ENCODE peak calls at places on chromosome 4, in seven cellular contexts. W, E, Y, O, X, N and M are unnamed samples. For H3K4me1, the result is how much of the 10 kb centered on the place peaks cover.

GRCh38 chr4:1713003-1713397 is 881 bp upstream of the SLBP start:
- DNase-seq in W (no peak), E (no peak), Y (no peak), O (no peak), X (no peak), N (no peak), M (no peak)

GRCh38 chr4:105145059-105145912 is 1.4 kb upstream of the TET2 start:
- DNase-seq in W (no peak), E (no peak), Y (no peak), O (peak), X (no peak), N (no peak), M (peak)

GRCh38 chr4:103645991-103646390 is 73.8 kb downstream of the TACR3 start:
- DNase-seq in W (no peak), E (no peak), Y (no peak), O (no peak), X (no peak), N (no peak), M (no peak)

GRCh38 chr4:147546341-147546740 is 65.4 kb downstream of the EDNRA start:
- DNase-seq in W (no peak), E (no peak), Y (no peak), O (no peak), X (peak), N (no peak), M (no peak)

GRCh38 chr4:13887010-13887409 is 259.5 kb upstream of the BOD1L1 start:
- DNase-seq in W (no peak), E (no peak), Y (no peak), O (no peak), X (no peak), N (no peak), M (no peak)

GRCh38 chr4:109560687-109561452 is 824 bp downstream of the MCUB start:
- DNase-seq in W (no peak), E (peak), Y (no peak), O (peak), X (peak), N (peak), M (peak)

GRCh38 chr4:26220704-26221103 is 100.1 kb upstream of the RBPJ start:
- DNase-seq in W (no peak), E (no peak), Y (no peak), O (no peak), X (peak), N (no peak), M (no peak)

GRCh38 chr4:149630079-149630478 is 185.6 kb downstream of the IQCM start:
- DNase-seq in W (no peak), E (no peak), Y (no peak), O (no peak), X (no peak), N (no peak), M (no peak)

GRCh38 chr4:56804551-56804950 is 16.9 kb downstream of the SPINK2 start:
- DNase-seq in W (no peak), E (no peak), Y (no peak), O (no peak), X (no peak), N (no peak), M (no peak)

GRCh38 chr4:1469596-1470392 is 63.6 kb upstream of the NKX1-1 start:
- DNase-seq in W (peak), E (no peak), Y (no peak), O (no peak), X (peak), N (peak), M (no peak)

GRCh38 chr4:181877329-181877848 is 365.8 kb upstream of the TENM3 start:
- DNase-seq in W (no peak), E (no peak), Y (no peak), O (no peak), X (no peak), N (no peak), M (no peak)

GRCh38 chr4:174505892-174506291 is 16.4 kb downstream of the HPGD start:
- DNase-seq in W (no peak), E (no peak), Y (no peak), O (no peak), X (no peak), N (no peak), M (no peak)

GRCh38 chr4:85738721-85739120 is 263.8 kb downstream of the ARHGAP24 start:
- DNase-seq in W (no peak), E (no peak), Y (no peak), O (no peak), X (no peak), N (no peak), M (no peak)

GRCh38 chr4:85740431-85740861 is 265.5 kb downstream of the ARHGAP24 start:
- DNase-seq in W (no peak), E (no peak), Y (no peak), O (no peak), X (peak), N (no peak), M (no peak)

GRCh38 chr4:85736576-85736975 is 261.6 kb downstream of the ARHGAP24 start:
- DNase-seq in W (no peak), E (no peak), Y (no peak), O (no peak), X (no peak), N (no peak), M (no peak)

GRCh38 chr4:85734446-85734845 is 259.5 kb downstream of the ARHGAP24 start:
- DNase-seq in W (no peak), E (no peak), Y (no peak), O (no peak), X (peak), N (no peak), M (peak)

DNA sequence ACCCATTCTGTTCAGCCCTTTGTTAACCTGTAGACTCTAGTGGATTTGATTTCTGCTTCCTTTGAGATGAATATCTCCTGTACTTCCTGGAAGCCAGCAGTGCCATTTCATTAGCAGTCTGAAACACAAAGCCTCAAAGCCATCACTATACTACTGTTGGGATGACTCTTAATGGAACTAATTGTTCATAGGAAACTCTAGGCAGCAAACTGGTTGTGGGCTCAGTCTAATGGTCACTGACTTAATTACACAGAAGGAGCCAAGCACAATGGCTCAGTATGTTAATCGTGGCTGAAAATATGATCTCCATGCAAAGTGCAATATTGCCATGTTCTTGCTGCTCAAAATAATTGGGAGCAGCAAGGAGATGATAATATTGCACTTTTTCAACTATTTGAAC is 262.3 kb downstream of the ARHGAP24 start:
- DNase-seq in W (no peak), E (no peak), Y (no peak), O (no peak), X (no peak), N (no peak), M (no peak)
- H3K4me1 ChIP-seq in W (under half), E (under half), Y (under half), O (under half), X (under half), N (under half), M (under half)

DNA sequence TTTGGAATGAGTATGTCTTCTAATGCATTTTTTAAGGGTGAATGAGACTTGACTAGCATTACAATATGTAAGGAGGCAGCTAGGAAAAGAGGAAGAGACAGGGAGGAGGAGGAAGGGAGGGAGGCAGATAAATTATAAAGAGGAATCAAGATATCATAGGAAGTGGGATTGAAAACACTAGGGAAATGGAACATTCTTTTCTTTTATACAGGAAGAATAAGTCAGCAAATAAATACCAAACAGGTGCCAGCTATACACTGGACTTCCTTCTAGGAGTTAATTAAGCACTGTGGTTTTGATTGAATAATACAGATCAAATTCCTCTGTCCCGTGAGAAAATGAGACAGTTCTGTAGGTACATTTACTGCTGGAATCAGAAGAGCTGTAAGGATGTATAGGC is 78.6 kb downstream of the PACRGL start:
- DNase-seq in W (no peak), E (no peak), Y (no peak), O (no peak), X (no peak), N (no peak), M (no peak)
- H3K4me3 ChIP-seq in W (no peak), E (no peak), Y (no peak), O (no peak), X (no peak), N (no peak), M (no peak)

DNA sequence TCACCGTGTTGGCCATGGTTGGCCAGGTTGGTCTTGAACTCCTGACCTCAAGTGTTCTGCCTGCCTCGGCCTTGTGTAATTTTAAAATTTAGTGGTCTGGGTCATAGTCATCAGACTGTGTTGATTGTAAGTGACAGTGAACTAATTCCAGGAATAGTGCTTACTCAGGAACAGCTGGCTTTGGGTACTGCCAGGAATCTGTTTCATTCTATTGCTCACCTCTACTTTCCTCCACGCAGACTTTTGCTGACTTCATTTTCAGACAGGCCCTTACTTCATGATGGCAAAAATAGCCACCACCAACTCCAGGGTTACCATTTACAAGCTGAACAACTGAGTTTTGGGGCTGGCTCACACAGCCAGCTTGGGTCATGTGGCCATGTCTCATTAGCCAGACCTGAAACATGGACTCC is 54.6 kb downstream of the FNIP2 start:
- DNase-seq in W (no peak), E (no peak), Y (no peak), O (no peak), X (no peak), N (no peak), M (no peak)
- H3K4me1 ChIP-seq in W (half or more), E (half or more), Y (half or more), O (half or more), X (under half), N (under half), M (under half)

GRCh38 chr4:111326450-111326849 is 703.6 kb upstream of the PITX2 start:
- DNase-seq in W (no peak), E (no peak), Y (no peak), O (no peak), X (no peak), N (no peak), M (no peak)

GRCh38 chr4:111323496-111323895 is 700.6 kb upstream of the PITX2 start:
- DNase-seq in W (no peak), E (no peak), Y (no peak), O (no peak), X (peak), N (no peak), M (no peak)

DNA sequence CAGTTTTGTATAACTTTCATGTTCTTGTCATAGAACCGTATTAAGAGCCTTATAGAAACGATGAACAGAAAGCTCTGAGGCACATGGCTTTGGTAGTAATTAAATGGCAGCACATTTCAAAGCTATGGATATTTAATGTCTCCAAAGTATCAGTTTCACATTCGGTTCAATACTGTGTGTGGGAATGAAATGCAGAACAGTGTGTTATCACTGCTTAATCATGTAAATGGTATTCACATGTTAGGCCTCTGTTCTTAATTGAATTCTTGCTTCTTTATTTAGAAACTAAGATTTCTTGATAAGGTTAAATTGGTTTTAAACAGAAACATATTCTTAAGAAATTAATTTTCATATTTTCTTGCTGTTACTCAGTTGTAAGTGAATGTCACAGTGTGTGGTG is 701.0 kb upstream of the PITX2 start:
- DNase-seq in W (no peak), E (no peak), Y (no peak), O (no peak), X (no peak), N (no peak), M (no peak)
- H3K4me3 ChIP-seq in W (peak), E (no peak), Y (no peak), O (no peak), X (no peak), N (no peak), M (no peak)

GRCh38 chr4:2806392-2807355 is 13.8 kb downstream of the SH3BP2 start:
- DNase-seq in W (peak), E (peak), Y (peak), O (no peak), X (no peak), N (no peak), M (peak)

GRCh38 chr4:2804449-2804972 is 11.6 kb downstream of the SH3BP2 start:
- DNase-seq in W (peak), E (no peak), Y (no peak), O (no peak), X (no peak), N (peak), M (no peak)

GRCh38 chr4:2805712-2806391 is 13.0 kb downstream of the SH3BP2 start:
- DNase-seq in W (peak), E (peak), Y (peak), O (no peak), X (peak), N (peak), M (peak)

GRCh38 chr4:2803624-2804448 is 11.0 kb downstream of the SH3BP2 start:
- DNase-seq in W (peak), E (no peak), Y (no peak), O (no peak), X (peak), N (peak), M (peak)

DNA sequence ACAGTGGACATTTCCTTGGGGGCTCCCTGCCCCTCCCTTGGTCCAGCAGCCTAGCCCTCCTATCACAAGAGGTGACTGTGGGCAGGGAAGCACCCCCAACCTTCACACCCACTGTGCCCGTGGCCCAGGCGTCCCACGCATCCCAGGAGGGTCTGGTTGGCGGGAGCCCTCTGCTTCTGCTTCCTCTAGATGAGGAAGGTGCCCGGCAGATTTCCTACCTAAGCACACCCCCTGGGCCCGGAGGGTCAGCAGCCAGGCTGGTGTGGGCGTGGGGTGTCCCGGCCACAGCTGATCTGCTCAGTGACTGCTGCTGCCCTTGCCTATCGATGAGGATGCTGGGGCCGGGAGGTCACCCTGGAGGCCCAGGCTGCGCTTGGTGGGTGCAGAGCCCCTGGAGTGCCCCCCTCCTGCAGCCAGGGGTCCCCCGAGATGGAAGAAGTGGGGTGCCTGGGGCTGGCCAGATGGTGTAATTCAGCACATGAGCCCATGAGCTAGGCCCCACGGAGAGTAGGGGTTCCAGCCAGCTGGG is 12.2 kb downstream of the SH3BP2 start:
- DNase-seq in W (peak), E (no peak), Y (no peak), O (no peak), X (no peak), N (peak), M (no peak)
- H3K4me1 ChIP-seq in W (under half), E (half or more), Y (half or more), O (under half), X (under half), N (under half), M (under half)

GRCh38 chr4:155952546-155952945 is 1.1 kb downstream of the CTSO start:
- DNase-seq in W (no peak), E (no peak), Y (no peak), O (no peak), X (peak), N (no peak), M (no peak)
- H3K4me3 ChIP-seq in W (peak), E (peak), Y (peak), O (peak), X (peak), N (no peak), M (peak)

DNA sequence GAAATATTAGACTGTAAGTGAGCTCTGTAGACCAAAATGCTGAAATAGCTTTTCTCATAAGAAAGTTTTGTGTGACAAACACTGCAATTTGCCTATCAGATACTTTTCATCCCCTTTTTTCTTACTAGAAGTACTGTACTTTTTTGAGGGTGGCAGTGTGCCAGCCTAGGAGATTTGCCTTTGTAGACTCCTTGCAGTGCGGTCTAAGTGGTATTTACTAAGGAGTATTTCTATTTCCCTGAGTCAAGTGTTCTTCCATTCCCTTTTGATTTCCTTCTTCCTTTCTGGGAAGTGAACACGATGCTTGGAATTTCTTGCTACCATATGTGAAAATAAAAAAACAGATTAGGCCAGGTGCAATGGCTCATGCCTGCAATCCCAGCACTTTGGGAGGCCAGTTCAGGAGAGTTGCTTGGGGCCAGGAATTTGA is 34.6 kb downstream of the PDLIM5 start:
- DNase-seq in W (no peak), E (no peak), Y (peak), O (no peak), X (peak), N (no peak), M (no peak)
- H3K4me1 ChIP-seq in W (under half), E (under half), Y (half or more), O (half or more), X (half or more), N (under half), M (under half)

DNA sequence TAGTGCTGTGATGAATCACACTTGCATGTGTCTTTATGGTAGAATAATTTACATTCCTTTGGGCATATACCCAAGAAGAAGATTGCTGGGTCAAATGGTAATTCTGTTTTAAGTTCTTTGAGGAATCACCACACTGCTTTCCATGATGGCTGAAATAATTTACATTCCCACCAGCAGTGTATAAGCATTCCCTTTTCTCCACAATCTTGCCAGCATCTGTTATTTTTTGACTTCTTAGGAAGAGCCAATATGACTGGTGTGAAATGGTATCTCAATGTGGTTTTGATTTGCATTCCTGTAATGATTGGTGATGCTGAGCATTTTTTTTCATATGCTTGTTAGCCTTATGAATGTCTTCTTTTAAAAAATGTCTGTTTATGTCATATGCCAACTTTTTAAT is 1120.2 kb downstream of the ARAP2 start:
- DNase-seq in W (no peak), E (no peak), Y (no peak), O (no peak), X (no peak), N (no peak), M (no peak)
- H3K4me3 ChIP-seq in W (no peak), E (no peak), Y (no peak), O (no peak), X (no peak), N (no peak), M (no peak)